ENCODE peak calls at places on chromosomes 13 and 19, in eight cellular contexts. U, F, L, E, P, M, T and N are unnamed samples.

GRCh38 chr19:42150940-42151339 is 18.7 kb upstream of the POU2F2 start:
- DNase-seq in L (no peak), U (no peak), T (no peak), P (no peak), E (no peak), M (no peak), F (no peak), N (no peak)

GRCh38 chr19:8336072-8336569 is 6.9 kb downstream of the KANK3 start:
- DNase-seq in P (no peak), F (no peak), U (no peak), T (no peak), L (no peak), E (no peak), M (no peak), N (no peak)

GRCh38 chr13:50236898-50237318 is 221.7 kb downstream of the KCNRG start:
- DNase-seq in F (no peak), P (no peak), U (no peak), T (no peak), M (no peak), E (no peak), L (no peak), N (peak)

GRCh38 chr13:32232263-32232662 is 82.9 kb downstream of the ZAR1L start:
- DNase-seq in F (no peak), P (no peak), L (no peak), T (no peak), M (no peak), U (no peak), E (no peak), N (no peak)

GRCh38 chr19:6118043-6118442 is 7.7 kb upstream of the RFX2 start:
- DNase-seq in T (no peak), U (no peak), L (no peak), F (no peak), M (no peak), E (no peak), P (no peak), N (no peak)

GRCh38 chr19:2495130-2495641 is 19.3 kb downstream of the GADD45B start:
- DNase-seq in M (peak), P (peak), F (peak), L (no peak), U (peak), T (peak), E (peak), N (no peak)

GRCh38 chr19:41691268-41691970 is 3.3 kb upstream of the CEACAM7 start:
- DNase-seq in M (no peak), T (no peak), L (no peak), F (no peak), E (peak), P (no peak), U (no peak), N (no peak)

GRCh38 chr13:99144306-99144705 is 56.3 kb upstream of the UBAC2 start:
- DNase-seq in U (no peak), T (no peak), E (no peak), L (no peak), P (no peak), F (no peak), M (no peak), N (peak)

GRCh38 chr19:5903054-5903501 is 512 bp downstream of the NDUFA11 start:
- DNase-seq in U (peak), E (no peak), P (no peak), T (no peak), M (no peak), L (peak), F (no peak), N (no peak)

GRCh38 chr19:56332695-56333094 is 18.1 kb upstream of the ZSCAN5A start:
- DNase-seq in P (no peak), T (no peak), L (no peak), M (no peak), U (no peak), F (no peak), E (no peak), N (no peak)

GRCh38 chr19:46717716-46718143 is 816 bp upstream of the PRKD2 start:
- DNase-seq in M (no peak), L (no peak), E (no peak), F (no peak), T (no peak), P (no peak), U (no peak), N (no peak)

GRCh38 chr19:35742121-35742724 is at the start of gene IGFLR1:
- DNase-seq in U (peak), T (no peak), P (no peak), M (no peak), L (peak), E (no peak), F (no peak), N (peak)

GRCh38 chr19:44570984-44571684 is 41.7 kb upstream of the CEACAM20 start:
- DNase-seq in U (peak), P (peak), E (peak), L (no peak), T (no peak), F (peak), M (no peak), N (peak)

GRCh38 chr13:34617684-34618083 is 324.4 kb upstream of the NBEA start:
- DNase-seq in T (no peak), U (no peak), F (peak), L (no peak), M (no peak), E (no peak), P (no peak), N (no peak)